ENCODE peak calls at places on chromosomes 3 and 15, in nine cellular contexts. E, W, H, F, U, G, N, P and Y are unnamed samples.

GRCh38 chr15:90756916-90757315 is 39.8 kb downstream of the BLM start:
- DNase-seq in E (no peak), W (no peak), H (no peak), F (no peak), U (no peak), G (no peak), N (no peak), P (no peak), Y (no peak)

GRCh38 chr3:85004147-85004546 is 45.4 kb downstream of the CADM2 start:
- DNase-seq in E (no peak), W (no peak), H (no peak), F (no peak), U (no peak), G (no peak), N (no peak), P (no peak), Y (no peak)

GRCh38 chr3:172514678-172515077 is 8.6 kb downstream of the TNFSF10 start:
- DNase-seq in E (no peak), W (no peak), H (no peak), F (no peak), U (no peak), G (no peak), N (no peak), P (no peak), Y (no peak)

GRCh38 chr3:156449712-156450574 is 105.0 kb downstream of the SSR3 start:
- DNase-seq in E (peak), W (no peak), H (peak), F (no peak), U (peak), G (no peak), N (no peak), P (no peak), Y (peak)

GRCh38 chr3:61967937-61968336 is 405.4 kb downstream of the FEZF2 start:
- DNase-seq in E (no peak), W (no peak), H (no peak), F (no peak), U (no peak), G (no peak), N (no peak), P (no peak), Y (no peak)

GRCh38 chr3:66473181-66473580 is 27.6 kb downstream of the LRIG1 start:
- DNase-seq in E (no peak), W (no peak), H (no peak), F (no peak), U (no peak), G (no peak), N (no peak), P (no peak), Y (peak)

GRCh38 chr3:139460529-139460928 is 15.8 kb downstream of the RBP2 start:
- DNase-seq in E (no peak), W (no peak), H (no peak), F (no peak), U (no peak), G (no peak), N (no peak), P (no peak), Y (no peak)

GRCh38 chr15:41881925-41882688 is 11.7 kb downstream of the SPTBN5 start:
- DNase-seq in E (no peak), W (no peak), H (no peak), F (no peak), U (no peak), G (no peak), N (no peak), P (no peak), Y (peak)

GRCh38 chr15:30043211-30043655 is 39.5 kb upstream of the GOLGA8J start:
- DNase-seq in E (peak), W (no peak), H (peak), F (no peak), U (no peak), G (no peak), N (no peak), P (no peak), Y (no peak)

GRCh38 chr3:196082471-196082971 is 631 bp upstream of the TFRC start:
- DNase-seq in E (peak), W (no peak), H (no peak), F (no peak), U (no peak), G (no peak), N (no peak), P (no peak), Y (no peak)

GRCh38 chr3:59953104-59953503 is 903.3 kb upstream of the CFAP20DC start:
- DNase-seq in E (no peak), W (no peak), H (no peak), F (no peak), U (no peak), G (no peak), N (no peak), P (no peak), Y (no peak)

GRCh38 chr3:49671291-49672288 is 2.6 kb upstream of the APEH start:
- DNase-seq in E (peak), W (peak), H (peak), F (peak), U (peak), G (peak), N (peak), P (no peak), Y (peak)

GRCh38 chr15:60814062-60814461 is 335.1 kb upstream of the ICE2 start:
- DNase-seq in E (no peak), W (no peak), H (peak), F (no peak), U (no peak), G (no peak), N (no peak), P (no peak), Y (peak)

GRCh38 chr15:82305621-82306048 is 43.0 kb downstream of the SAXO2 start:
- DNase-seq in E (no peak), W (no peak), H (no peak), F (no peak), U (no peak), G (no peak), N (no peak), P (no peak), Y (no peak)

GRCh38 chr3:187242435-187242834 is 45.1 kb downstream of the RTP1 start:
- DNase-seq in E (no peak), W (no peak), H (peak), F (no peak), U (no peak), G (no peak), N (no peak), P (no peak), Y (no peak)

GRCh38 chr3:111669926-111670630 is 74.9 kb upstream of the ZBED2 start:
- DNase-seq in E (no peak), W (no peak), H (peak), F (no peak), U (no peak), G (no peak), N (no peak), P (no peak), Y (no peak)

GRCh38 chr3:59388555-59389280 is 338.9 kb upstream of the CFAP20DC start:
- DNase-seq in E (no peak), W (no peak), H (no peak), F (no peak), U (no peak), G (no peak), N (no peak), P (no peak), Y (no peak)

GRCh38 chr3:138457863-138458735 is 23.7 kb downstream of the ESYT3 start:
- DNase-seq in E (no peak), W (no peak), H (no peak), F (no peak), U (no peak), G (no peak), N (no peak), P (peak), Y (no peak)

GRCh38 chr3:142844339-142844977 is 44.4 kb downstream of the PCOLCE2 start:
- DNase-seq in E (peak), W (no peak), H (peak), F (no peak), U (no peak), G (no peak), N (no peak), P (no peak), Y (peak)

GRCh38 chr3:9553949-9554513 is 409 bp upstream of the LHFPL4 start:
- DNase-seq in E (no peak), W (no peak), H (no peak), F (no peak), U (no peak), G (no peak), N (no peak), P (no peak), Y (no peak)

GRCh38 chr3:11272913-11273574 is 847 bp downstream of the ATG7 start:
- DNase-seq in E (no peak), W (no peak), H (peak), F (no peak), U (no peak), G (no peak), N (no peak), P (no peak), Y (no peak)

GRCh38 chr3:106839576-106840280 is 537.5 kb upstream of the CCDC54 start:
- DNase-seq in E (no peak), W (no peak), H (peak), F (no peak), U (no peak), G (no peak), N (no peak), P (no peak), Y (peak)

GRCh38 chr3:100090669-100091005 is 23.7 kb downstream of the FILIP1L start:
- DNase-seq in E (no peak), W (no peak), H (no peak), F (no peak), U (no peak), G (no peak), N (no peak), P (no peak), Y (no peak)

GRCh38 chr15:43105077-43105769 is 615 bp downstream of the UBR1 start:
- DNase-seq in E (peak), W (peak), H (no peak), F (no peak), U (no peak), G (peak), N (no peak), P (no peak), Y (no peak)

GRCh38 chr3:186825294-186825821 is 17.2 kb upstream of the ADIPOQ start:
- DNase-seq in E (no peak), W (no peak), H (peak), F (no peak), U (no peak), G (no peak), N (no peak), P (no peak), Y (peak)

GRCh38 chr15:39273805-39274411 is 307.0 kb upstream of the THBS1 start:
- DNase-seq in E (no peak), W (no peak), H (peak), F (no peak), U (peak), G (peak), N (no peak), P (no peak), Y (no peak)

GRCh38 chr15:68629519-68630204 is 50.9 kb downstream of the CORO2B start:
- DNase-seq in E (no peak), W (no peak), H (no peak), F (no peak), U (no peak), G (no peak), N (no peak), P (no peak), Y (no peak)

GRCh38 chr3:27677554-27677953 is 44.6 kb downstream of the EOMES start:
- DNase-seq in E (no peak), W (peak), H (peak), F (no peak), U (no peak), G (peak), N (no peak), P (peak), Y (peak)

GRCh38 chr3:150890831-150891230 is 14.4 kb downstream of the MINDY4B start:
- DNase-seq in E (no peak), W (no peak), H (no peak), F (no peak), U (no peak), G (no peak), N (no peak), P (no peak), Y (no peak)
- H3K4me3 ChIP-seq in E (no peak), W (no peak), H (no peak), F (no peak), U (no peak), G (no peak), N (no peak), P (no peak), Y (no peak)

GRCh38 chr3:185316740-185317407 is 46.1 kb upstream of the MAP3K13 start:
- DNase-seq in E (no peak), W (no peak), H (peak), F (no peak), U (no peak), G (no peak), N (no peak), P (no peak), Y (peak)
- H3K4me3 ChIP-seq in E (no peak), W (no peak), H (peak), F (no peak), U (no peak), G (no peak), N (no peak), P (peak), Y (no peak)

GRCh38 chr3:56813656-56813965 is 11.9 kb upstream of the ARHGEF3 start:
- DNase-seq in E (no peak), W (no peak), H (no peak), F (no peak), U (no peak), G (no peak), N (no peak), P (no peak), Y (no peak)
- H3K4me3 ChIP-seq in E (no peak), W (no peak), H (no peak), F (no peak), U (no peak), G (no peak), N (no peak), P (no peak), Y (no peak)

DNA sequence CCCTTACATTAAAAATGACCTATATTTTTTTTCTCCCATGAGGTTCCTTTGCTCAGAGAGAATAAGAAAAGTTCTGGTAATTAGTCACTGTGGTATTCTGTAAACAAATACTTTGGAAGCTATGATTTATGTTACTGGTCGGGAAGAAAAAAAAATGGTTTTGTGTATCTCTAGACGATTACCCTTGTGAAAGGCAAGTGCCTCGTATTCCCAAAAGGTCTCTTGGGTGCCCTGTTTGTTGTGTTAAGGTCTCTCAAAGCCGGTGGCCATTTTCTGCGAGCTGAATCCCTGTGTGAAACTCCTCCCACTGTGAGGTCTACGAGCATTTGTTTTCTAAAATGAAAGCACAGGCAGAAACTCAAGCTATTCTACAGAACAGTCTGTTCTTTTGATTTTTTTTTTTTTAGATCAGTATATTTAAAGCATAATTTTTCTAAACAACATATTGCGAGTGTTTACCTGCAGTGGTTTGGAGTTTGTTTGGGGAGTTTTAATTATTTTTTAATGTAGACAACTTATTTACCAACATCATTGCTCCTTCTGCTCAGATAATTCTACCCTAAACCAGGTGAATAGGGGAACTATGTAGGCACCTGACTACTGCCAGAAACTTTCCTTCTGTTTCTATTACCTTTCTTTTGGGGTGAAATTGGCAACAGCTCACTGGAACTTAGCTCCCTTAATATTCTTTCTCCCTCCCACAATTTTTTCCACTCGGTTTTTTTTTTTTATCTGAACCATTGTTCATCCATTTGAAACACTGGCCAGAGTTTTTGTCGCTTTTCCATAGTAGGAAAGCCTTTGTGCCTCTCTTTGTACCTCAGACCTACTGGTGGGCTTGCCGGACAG is 44.0 kb downstream of the ZBTB38 start:
- DNase-seq in E (no peak), W (peak), H (peak), F (no peak), U (no peak), G (peak), N (peak), P (no peak), Y (no peak)
- H3K4me3 ChIP-seq in E (no peak), W (peak), H (peak), F (no peak), U (peak), G (no peak), N (peak), P (peak), Y (no peak)

GRCh38 chr3:18739098-18739431 is 313.9 kb upstream of the SATB1 start:
- DNase-seq in E (no peak), W (no peak), H (no peak), F (no peak), U (no peak), G (no peak), N (no peak), P (no peak), Y (no peak)
- H3K4me3 ChIP-seq in E (no peak), W (no peak), H (no peak), F (no peak), U (no peak), G (no peak), N (no peak), P (no peak), Y (no peak)